ENCODE peak calls at places on chromosomes 1 and 21, in seven cellular contexts. W is transverse colon, Z is GM23248, A is AG04450, X is tibial artery, N is heart left ventricle, F is body of pancreas. I is an unnamed sample.

GRCh38 chr1:33446590-33446989 is 15.7 kb upstream of the PHC2 start:
- DNase-seq in Z (no peak), N (no peak), X (no peak), A (no peak), F (no peak), W (no peak), I (no peak)

GRCh38 chr1:196733091-196733970 is 41.3 kb upstream of the CFHR3 start:
- DNase-seq in Z (no peak), N (no peak), X (no peak), A (no peak), F (no peak), W (no peak), I (no peak)

GRCh38 chr1:150258275-150258666 is 697 bp downstream of the CA14 start:
- DNase-seq in A (no peak), W (no peak), X (no peak), N (no peak), Z (no peak), F (no peak), I (no peak)

GRCh38 chr1:180228648-180229482 is 1.2 kb upstream of the LHX4 start:
- DNase-seq in A (no peak), F (no peak), W (no peak), N (no peak), X (peak; percentile 53), Z (peak; percentile 40), I (no peak)

GRCh38 chr1:89791064-89791721 is 29.6 kb upstream of the LRRC8D start:
- DNase-seq in N (no peak), X (no peak), W (no peak), Z (peak; percentile 13), A (no peak), F (no peak), I (no peak)

GRCh38 chr21:16213518-16213917 is 483.7 kb downstream of the USP25 start:
- DNase-seq in A (no peak), F (no peak), Z (no peak), N (no peak), W (no peak), X (no peak), I (no peak)

GRCh38 chr1:179958359-179958758 is 3.7 kb downstream of the CEP350 start:
- DNase-seq in X (no peak), N (no peak), F (no peak), A (no peak), W (no peak), Z (no peak), I (no peak)

GRCh38 chr21:43767980-43768867 is 7.9 kb downstream of the CSTB start:
- DNase-seq in X (no peak), W (peak; percentile 82), A (peak; percentile 24), F (peak; percentile 66), N (no peak), Z (peak; percentile 92), I (no peak)

GRCh38 chr1:41488599-41488905 is 4.1 kb upstream of the EDN2 start:
- DNase-seq in W (no peak), X (no peak), N (no peak), Z (no peak), F (no peak), A (no peak), I (no peak)

GRCh38 chr1:5430911-5431310 is 561.3 kb downstream of the NPHP4 start:
- DNase-seq in X (no peak), N (no peak), A (no peak), F (no peak), Z (no peak), W (no peak), I (no peak)

GRCh38 chr1:58929667-58930325 is 145.9 kb upstream of the JUN start:
- DNase-seq in A (no peak), Z (no peak), N (no peak), F (no peak), W (peak; percentile 86), X (no peak), I (no peak)

GRCh38 chr1:165823552-165824268 is 3.7 kb upstream of the UCK2 start:
- DNase-seq in A (no peak), W (no peak), N (no peak), X (no peak), Z (peak; percentile 15), F (no peak), I (no peak)

GRCh38 chr21:9008636-9009035 is 1512.7 kb upstream of the TPTE start:
- DNase-seq in N (no peak), F (no peak), W (no peak), X (no peak), Z (no peak), A (no peak), I (no peak)

GRCh38 chr1:85396194-85396593 is 68.8 kb downstream of the DDAH1 start:
- DNase-seq in F (no peak), W (no peak), X (no peak), N (no peak), A (no peak), Z (no peak), I (no peak)

GRCh38 chr1:168121314-168122029 is 15.3 kb downstream of the GPR161 start:
- DNase-seq in F (peak; percentile 73), W (peak; percentile 41), X (peak; percentile 94), Z (peak; percentile 79), N (peak; percentile 86), A (peak; percentile 80), I (no peak)

GRCh38 chr1:89732643-89733222 is 88.1 kb upstream of the LRRC8D start:
- DNase-seq in X (no peak), Z (no peak), N (no peak), F (no peak), W (no peak), A (no peak), I (no peak)

GRCh38 chr21:39047046-39047445 is 136.2 kb downstream of the PSMG1 start:
- DNase-seq in A (no peak), Z (no peak), F (no peak), X (no peak), W (no peak), N (no peak), I (no peak)

GRCh38 chr1:202656951-202657646 is 53.2 kb downstream of the SYT2 start:
- DNase-seq in Z (peak; percentile 47), F (no peak), X (no peak), N (no peak), W (no peak), A (no peak), I (no peak)

GRCh38 chr1:20546637-20547036 is 5.7 kb upstream of the FAM43B start:
- DNase-seq in N (no peak), W (no peak), Z (no peak), F (no peak), X (no peak), A (no peak), I (no peak)

GRCh38 chr21:41653944-41654625 is 112.8 kb downstream of the RIPK4 start:
- DNase-seq in X (peak; percentile 48), F (no peak), W (no peak), N (no peak), Z (peak; percentile 64), A (no peak), I (no peak)

DNA sequence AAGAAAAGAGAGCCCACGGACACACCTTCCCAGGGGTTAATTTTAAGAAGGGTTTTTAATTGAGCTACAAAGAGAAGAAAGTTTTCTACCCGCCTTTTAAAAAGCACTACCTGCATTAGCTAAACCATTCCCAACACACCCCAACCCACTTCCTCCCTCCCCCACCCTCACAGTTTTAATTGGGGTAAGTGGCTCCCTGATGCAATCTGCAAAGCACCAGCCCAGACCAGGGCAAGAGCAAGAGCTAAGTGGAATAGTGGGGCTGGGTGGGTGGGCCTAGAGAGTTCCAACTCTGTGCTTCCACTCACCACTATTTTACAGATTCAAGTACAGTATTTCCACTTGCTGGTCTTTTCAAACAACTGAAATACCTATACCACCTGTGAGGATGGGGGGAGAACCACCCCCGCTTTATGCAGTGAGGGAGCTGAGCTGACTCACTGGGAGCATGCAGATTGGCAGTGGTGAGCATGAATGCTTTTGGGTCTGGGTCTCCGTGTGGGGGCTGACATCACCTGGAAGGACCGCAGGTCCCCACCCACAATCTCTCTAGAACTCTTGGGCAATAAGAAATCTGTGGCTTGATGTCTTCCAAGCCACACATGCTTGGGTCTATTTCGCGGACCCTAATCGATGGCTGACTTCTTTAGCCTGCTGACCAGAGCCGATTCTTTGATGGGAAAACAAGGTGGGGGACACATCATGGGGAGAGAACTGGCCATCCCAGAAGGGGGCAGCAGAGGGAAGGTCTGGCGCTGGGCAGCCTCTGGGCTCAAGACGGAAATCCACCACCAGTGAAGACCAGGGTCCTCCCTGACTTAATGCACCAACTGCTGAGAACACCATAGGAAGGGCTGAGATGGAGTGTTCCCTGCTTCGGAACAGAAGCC is 95.5 kb downstream of the SSBP3 start:
- DNase-seq in F (peak; percentile 66), X (no peak), W (peak; percentile 49), Z (peak; percentile 39), N (no peak), A (no peak), I (no peak)
- H3K27ac ChIP-seq in F (no peak overlapping the region), X (peak overlapping the region; percentile 52), W (peak overlapping the region; percentile 54), Z (peak overlapping the region; percentile 52), N (peak overlapping the region; percentile 42), A (no peak overlapping the region), I (peak overlapping the region; percentile 75)

DNA sequence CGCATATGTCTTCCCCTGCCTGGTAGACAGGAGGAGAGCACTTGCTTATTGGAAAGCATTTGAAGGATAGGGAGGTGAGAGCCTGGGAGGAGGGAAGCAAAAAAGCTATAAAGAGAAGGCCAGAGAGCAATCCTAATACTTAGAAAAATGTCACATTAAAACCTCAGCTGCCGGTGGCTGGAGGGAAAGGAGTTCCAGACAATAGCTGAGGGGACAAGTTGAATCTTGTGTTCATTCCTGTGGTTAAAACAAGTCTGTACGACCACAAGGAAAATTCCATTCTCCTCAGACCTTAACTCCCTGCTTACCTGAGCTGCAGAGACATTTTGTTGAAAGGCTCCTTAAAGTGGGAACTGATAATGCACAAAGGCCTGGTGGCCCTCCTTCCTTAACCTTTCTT is 218.8 kb upstream of the CAMK1G start:
- DNase-seq in X (no peak), Z (no peak), A (no peak), W (no peak), N (no peak), F (no peak), I (no peak)
- H3K27ac ChIP-seq in X (no peak overlapping the region), Z (no peak overlapping the region), A (no peak overlapping the region), W (no peak overlapping the region), N (no peak overlapping the region), F (no peak overlapping the region), I (peak overlapping the region; percentile 86)

GRCh38 chr1:45206808-45207624 is 611 bp upstream of the ZSWIM5 start:
- DNase-seq in X (no peak), F (no peak), W (no peak), A (no peak), N (no peak), Z (no peak), I (no peak)
- H3K27ac ChIP-seq in X (peak overlapping the region; percentile 92), F (peak overlapping the region; percentile 90), W (peak overlapping the region; percentile 89), A (no peak overlapping the region), N (peak overlapping the region; percentile 85), Z (no peak overlapping the region), I (peak overlapping the region; percentile 89)

DNA sequence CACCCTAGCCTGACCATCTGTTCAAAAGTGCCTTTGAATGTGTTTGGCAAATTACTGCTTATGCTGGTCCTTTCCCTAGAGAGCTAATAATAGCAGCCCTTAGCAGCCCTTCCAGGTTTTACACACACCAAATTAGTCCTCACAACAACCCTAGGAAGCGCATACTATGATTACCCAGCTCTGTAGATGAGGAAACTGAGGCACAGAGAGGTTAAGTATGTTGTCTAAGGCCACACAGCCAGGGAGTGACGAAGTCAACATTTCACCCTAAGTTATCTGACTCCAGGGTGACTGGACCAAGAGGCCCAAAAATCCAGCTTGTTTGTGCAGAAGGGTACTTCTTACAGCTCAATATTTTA is 258.6 kb downstream of the TOMM20 start:
- DNase-seq in W (no peak), A (no peak), X (peak; percentile 40), N (no peak), Z (no peak), F (no peak), I (no peak)
- H3K27ac ChIP-seq in W (no peak overlapping the region), A (no peak overlapping the region), X (peak overlapping the region; percentile 16), N (no peak overlapping the region), Z (no peak overlapping the region), F (no peak overlapping the region), I (no peak overlapping the region)

GRCh38 chr1:9652379-9653194 is 1.1 kb downstream of the PIK3CD start:
- DNase-seq in N (no peak), Z (peak; percentile 55), F (no peak), X (no peak), W (peak; percentile 42), A (no peak), I (no peak)
- H3K27ac ChIP-seq in N (peak overlapping the region; percentile 23), Z (no peak overlapping the region), F (no peak overlapping the region), X (no peak overlapping the region), W (peak overlapping the region; percentile 77), A (no peak overlapping the region), I (peak overlapping the region; percentile 75)